ENCODE peak calls at places on chromosomes 7 and 10, in ten cellular contexts. One of them, this sample, is unnamed.

GRCh38 chr7:85023066-85023687 is 163.7 kb downstream of the SEMA3D start:
- DNase-seq in upper lobe of right lung: no peak
- DNase-seq in left ventricle myocardium inferior: no peak
- DNase-seq in suprapubic skin: no peak
- DNase-seq in psoas muscle: no peak
- DNase-seq in CD8-positive, alpha-beta memory T cell: no peak
- DNase-seq in thoracic aorta: no peak
- DNase-seq in neural progenitor cell: peak; percentile 63
- DNase-seq in hepatocyte: peak; percentile 67
- DNase-seq in sigmoid colon: no peak
- DNase-seq in this sample: no peak

GRCh38 chr10:78491812-78492211 is 458.1 kb downstream of the RPS24 start:
- DNase-seq in upper lobe of right lung: no peak
- DNase-seq in left ventricle myocardium inferior: no peak
- DNase-seq in suprapubic skin: no peak
- DNase-seq in psoas muscle: no peak
- DNase-seq in CD8-positive, alpha-beta memory T cell: no peak
- DNase-seq in thoracic aorta: no peak
- DNase-seq in neural progenitor cell: no peak
- DNase-seq in hepatocyte: no peak
- DNase-seq in sigmoid colon: no peak
- DNase-seq in this sample: peak; percentile 29

GRCh38 chr7:157035302-157035701 is 24.8 kb upstream of the MNX1 start:
- DNase-seq in upper lobe of right lung: no peak
- DNase-seq in left ventricle myocardium inferior: no peak
- DNase-seq in suprapubic skin: no peak
- DNase-seq in psoas muscle: no peak
- DNase-seq in CD8-positive, alpha-beta memory T cell: no peak
- DNase-seq in thoracic aorta: no peak
- DNase-seq in neural progenitor cell: no peak
- DNase-seq in hepatocyte: no peak
- DNase-seq in sigmoid colon: no peak
- DNase-seq in this sample: no peak

GRCh38 chr10:19532411-19532810 is 283.8 kb upstream of the PLXDC2 start:
- DNase-seq in upper lobe of right lung: no peak
- DNase-seq in left ventricle myocardium inferior: no peak
- DNase-seq in suprapubic skin: no peak
- DNase-seq in psoas muscle: no peak
- DNase-seq in CD8-positive, alpha-beta memory T cell: no peak
- DNase-seq in thoracic aorta: no peak
- DNase-seq in neural progenitor cell: no peak
- DNase-seq in hepatocyte: no peak
- DNase-seq in sigmoid colon: no peak
- DNase-seq in this sample: no peak

GRCh38 chr10:48677625-48678024 is 7.0 kb upstream of the WDFY4 start:
- DNase-seq in upper lobe of right lung: no peak
- DNase-seq in left ventricle myocardium inferior: no peak
- DNase-seq in suprapubic skin: no peak
- DNase-seq in psoas muscle: no peak
- DNase-seq in CD8-positive, alpha-beta memory T cell: no peak
- DNase-seq in thoracic aorta: no peak
- DNase-seq in neural progenitor cell: no peak
- DNase-seq in hepatocyte: no peak
- DNase-seq in sigmoid colon: no peak
- DNase-seq in this sample: no peak

GRCh38 chr7:36686499-36686898 is 37.8 kb downstream of the AOAH start:
- DNase-seq in upper lobe of right lung: no peak
- DNase-seq in left ventricle myocardium inferior: no peak
- DNase-seq in suprapubic skin: no peak
- DNase-seq in psoas muscle: no peak
- DNase-seq in CD8-positive, alpha-beta memory T cell: peak; percentile 59
- DNase-seq in thoracic aorta: no peak
- DNase-seq in neural progenitor cell: no peak
- DNase-seq in hepatocyte: peak; percentile 25
- DNase-seq in sigmoid colon: no peak
- DNase-seq in this sample: peak; percentile 2

GRCh38 chr10:96974348-96974747 is 142.2 kb downstream of the LCOR start:
- DNase-seq in upper lobe of right lung: no peak
- DNase-seq in left ventricle myocardium inferior: no peak
- DNase-seq in suprapubic skin: no peak
- DNase-seq in psoas muscle: no peak
- DNase-seq in CD8-positive, alpha-beta memory T cell: no peak
- DNase-seq in thoracic aorta: no peak
- DNase-seq in neural progenitor cell: no peak
- DNase-seq in hepatocyte: no peak
- DNase-seq in sigmoid colon: no peak
- DNase-seq in this sample: no peak

GRCh38 chr10:21022821-21023220 is 125.7 kb upstream of the NEBL start:
- DNase-seq in upper lobe of right lung: no peak
- DNase-seq in left ventricle myocardium inferior: no peak
- DNase-seq in suprapubic skin: no peak
- DNase-seq in psoas muscle: no peak
- DNase-seq in CD8-positive, alpha-beta memory T cell: no peak
- DNase-seq in thoracic aorta: no peak
- DNase-seq in neural progenitor cell: no peak
- DNase-seq in hepatocyte: no peak
- DNase-seq in sigmoid colon: no peak
- DNase-seq in this sample: no peak

DNA sequence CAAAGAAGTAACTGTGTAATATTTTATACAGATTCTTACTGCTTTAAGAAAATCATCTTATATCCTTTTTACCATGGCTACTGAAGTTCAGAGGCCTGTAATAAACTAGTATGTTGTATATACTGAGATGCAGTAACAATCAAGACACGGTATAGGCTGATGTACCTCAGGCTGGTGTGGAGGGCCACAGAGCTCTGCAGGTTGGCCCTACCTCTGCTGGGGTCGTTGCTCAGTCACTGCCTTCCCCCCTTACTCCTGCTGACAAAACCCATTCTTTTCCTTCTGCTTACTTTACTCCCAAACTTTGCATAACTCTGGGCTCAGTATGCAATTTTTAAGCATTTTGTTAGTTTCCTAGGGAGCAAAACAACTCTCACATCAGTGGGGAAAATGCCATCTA is 200.2 kb upstream of the FOXP2 start:
- DNase-seq in upper lobe of right lung: no peak
- DNase-seq in left ventricle myocardium inferior: no peak
- DNase-seq in suprapubic skin: no peak
- DNase-seq in psoas muscle: no peak
- DNase-seq in CD8-positive, alpha-beta memory T cell: no peak
- DNase-seq in thoracic aorta: no peak
- DNase-seq in neural progenitor cell: no peak
- DNase-seq in hepatocyte: no peak
- DNase-seq in sigmoid colon: no peak
- DNase-seq in this sample: no peak
- H3K4me1 ChIP-seq in upper lobe of right lung: no peaks in the 10 kb centered on the region
- H3K4me1 ChIP-seq in left ventricle myocardium inferior: no peaks in the 10 kb centered on the region
- H3K4me1 ChIP-seq in suprapubic skin: no peaks in the 10 kb centered on the region
- H3K4me1 ChIP-seq in psoas muscle: peaks cover 6% of the 10 kb centered on the region
- H3K4me1 ChIP-seq in CD8-positive, alpha-beta memory T cell: no peaks in the 10 kb centered on the region
- H3K4me1 ChIP-seq in thoracic aorta: no peaks in the 10 kb centered on the region
- H3K4me1 ChIP-seq in neural progenitor cell: no peaks in the 10 kb centered on the region
- H3K4me1 ChIP-seq in hepatocyte: no peaks in the 10 kb centered on the region
- H3K4me1 ChIP-seq in sigmoid colon: no peaks in the 10 kb centered on the region
- H3K4me1 ChIP-seq in this sample: no peaks in the 10 kb centered on the region

GRCh38 chr7:105765846-105766245 is 110.6 kb downstream of the ATXN7L1 start:
- DNase-seq in upper lobe of right lung: no peak
- DNase-seq in left ventricle myocardium inferior: no peak
- DNase-seq in suprapubic skin: no peak
- DNase-seq in psoas muscle: no peak
- DNase-seq in CD8-positive, alpha-beta memory T cell: no peak
- DNase-seq in thoracic aorta: no peak
- DNase-seq in neural progenitor cell: no peak
- DNase-seq in hepatocyte: no peak
- DNase-seq in sigmoid colon: no peak
- DNase-seq in this sample: no peak

GRCh38 chr7:105764506-105764905 is 111.9 kb downstream of the ATXN7L1 start:
- DNase-seq in upper lobe of right lung: no peak
- DNase-seq in left ventricle myocardium inferior: no peak
- DNase-seq in suprapubic skin: no peak
- DNase-seq in psoas muscle: no peak
- DNase-seq in CD8-positive, alpha-beta memory T cell: no peak
- DNase-seq in thoracic aorta: no peak
- DNase-seq in neural progenitor cell: no peak
- DNase-seq in hepatocyte: no peak
- DNase-seq in sigmoid colon: no peak
- DNase-seq in this sample: no peak

GRCh38 chr7:105768117-105768516 is 108.3 kb downstream of the ATXN7L1 start:
- DNase-seq in upper lobe of right lung: no peak
- DNase-seq in left ventricle myocardium inferior: no peak
- DNase-seq in suprapubic skin: no peak
- DNase-seq in psoas muscle: no peak
- DNase-seq in CD8-positive, alpha-beta memory T cell: no peak
- DNase-seq in thoracic aorta: no peak
- DNase-seq in neural progenitor cell: no peak
- DNase-seq in hepatocyte: no peak
- DNase-seq in sigmoid colon: no peak
- DNase-seq in this sample: no peak

GRCh38 chr7:105768898-105769507 is 107.4 kb downstream of the ATXN7L1 start:
- DNase-seq in upper lobe of right lung: no peak
- DNase-seq in left ventricle myocardium inferior: no peak
- DNase-seq in suprapubic skin: no peak
- DNase-seq in psoas muscle: no peak
- DNase-seq in CD8-positive, alpha-beta memory T cell: no peak
- DNase-seq in thoracic aorta: no peak
- DNase-seq in neural progenitor cell: no peak
- DNase-seq in hepatocyte: no peak
- DNase-seq in sigmoid colon: no peak
- DNase-seq in this sample: no peak

GRCh38 chr7:105766421-105767191 is 109.8 kb downstream of the ATXN7L1 start:
- DNase-seq in upper lobe of right lung: no peak
- DNase-seq in left ventricle myocardium inferior: no peak
- DNase-seq in suprapubic skin: no peak
- DNase-seq in psoas muscle: no peak
- DNase-seq in CD8-positive, alpha-beta memory T cell: no peak
- DNase-seq in thoracic aorta: no peak
- DNase-seq in neural progenitor cell: no peak
- DNase-seq in hepatocyte: no peak
- DNase-seq in sigmoid colon: no peak
- DNase-seq in this sample: no peak
- H3K4me3 ChIP-seq in upper lobe of right lung: no peak overlapping the region
- H3K4me3 ChIP-seq in left ventricle myocardium inferior: no peak overlapping the region
- H3K4me3 ChIP-seq in suprapubic skin: no peak overlapping the region
- H3K4me3 ChIP-seq in psoas muscle: no peak overlapping the region
- H3K4me3 ChIP-seq in CD8-positive, alpha-beta memory T cell: no peak overlapping the region
- H3K4me3 ChIP-seq in thoracic aorta: no peak overlapping the region
- H3K4me3 ChIP-seq in neural progenitor cell: no peak overlapping the region
- H3K4me3 ChIP-seq in hepatocyte: no peak overlapping the region
- H3K4me3 ChIP-seq in sigmoid colon: no peak overlapping the region
- H3K4me3 ChIP-seq in this sample: no peak overlapping the region

DNA sequence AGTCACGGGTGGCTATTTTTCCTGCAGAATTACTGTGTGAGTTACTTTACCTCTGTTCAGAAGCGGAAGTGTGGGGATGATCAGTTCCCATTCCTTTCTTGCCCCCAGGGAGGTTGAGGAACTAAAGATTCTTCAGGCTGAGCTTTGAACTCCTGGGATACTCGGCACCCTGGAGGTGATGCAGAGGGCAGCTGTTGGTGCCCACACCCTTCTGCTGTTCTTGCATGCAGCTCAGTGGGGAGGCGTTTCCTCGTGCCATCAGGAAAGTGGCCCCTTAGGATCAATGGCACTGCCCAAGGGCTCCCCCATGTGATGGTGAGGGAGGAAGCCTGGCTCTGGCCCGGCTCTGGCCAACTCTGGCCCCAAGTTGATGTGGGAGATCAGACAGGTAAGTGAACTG is 44.7 kb upstream of the MXI1 start:
- DNase-seq in upper lobe of right lung: no peak
- DNase-seq in left ventricle myocardium inferior: no peak
- DNase-seq in suprapubic skin: peak; percentile 60
- DNase-seq in psoas muscle: no peak
- DNase-seq in CD8-positive, alpha-beta memory T cell: no peak
- DNase-seq in thoracic aorta: no peak
- DNase-seq in neural progenitor cell: peak; percentile 24
- DNase-seq in hepatocyte: no peak
- DNase-seq in sigmoid colon: no peak
- DNase-seq in this sample: no peak
- H3K27me3 ChIP-seq in upper lobe of right lung: peaks cover 14% of the 10 kb centered on the region
- H3K27me3 ChIP-seq in left ventricle myocardium inferior: peaks cover 18% of the 10 kb centered on the region
- H3K27me3 ChIP-seq in suprapubic skin: peaks cover 31% of the 10 kb centered on the region
- H3K27me3 ChIP-seq in psoas muscle: peaks cover 2% of the 10 kb centered on the region
- H3K27me3 ChIP-seq in CD8-positive, alpha-beta memory T cell: peaks cover 60% of the 10 kb centered on the region
- H3K27me3 ChIP-seq in thoracic aorta: no peaks in the 10 kb centered on the region
- H3K27me3 ChIP-seq in neural progenitor cell: peaks cover 75% of the 10 kb centered on the region
- H3K27me3 ChIP-seq in hepatocyte: peaks cover 5% of the 10 kb centered on the region
- H3K27me3 ChIP-seq in sigmoid colon: no peaks in the 10 kb centered on the region
- H3K27me3 ChIP-seq in this sample: peaks cover 3% of the 10 kb centered on the region

DNA sequence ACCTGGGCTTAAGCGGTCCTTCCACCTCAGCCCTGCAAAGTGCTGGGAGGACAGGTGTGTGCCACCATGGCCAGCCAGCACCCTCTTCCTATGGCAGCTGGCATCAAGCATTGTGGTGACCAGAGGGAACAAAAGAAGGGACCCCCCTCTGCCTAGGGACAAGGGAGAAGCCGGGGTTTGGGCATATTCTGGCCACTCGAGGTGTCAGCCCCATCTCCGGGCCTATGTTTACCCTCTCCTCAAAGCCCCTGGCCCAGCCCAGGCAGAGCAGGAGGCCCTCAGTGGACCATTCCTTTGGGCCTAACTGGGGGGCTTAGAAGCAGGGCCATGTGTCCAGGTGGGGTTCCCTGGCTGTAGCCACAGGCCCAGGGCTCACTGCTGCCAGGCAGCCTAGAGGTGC is 23.9 kb downstream of the VSIR start:
- DNase-seq in upper lobe of right lung: no peak
- DNase-seq in left ventricle myocardium inferior: no peak
- DNase-seq in suprapubic skin: no peak
- DNase-seq in psoas muscle: no peak
- DNase-seq in CD8-positive, alpha-beta memory T cell: no peak
- DNase-seq in thoracic aorta: no peak
- DNase-seq in neural progenitor cell: no peak
- DNase-seq in hepatocyte: no peak
- DNase-seq in sigmoid colon: no peak
- DNase-seq in this sample: no peak
- H3K4me1 ChIP-seq in upper lobe of right lung: peaks cover 79% of the 10 kb centered on the region
- H3K4me1 ChIP-seq in left ventricle myocardium inferior: peaks cover 92% of the 10 kb centered on the region
- H3K4me1 ChIP-seq in suprapubic skin: peaks cover 58% of the 10 kb centered on the region
- H3K4me1 ChIP-seq in psoas muscle: peaks cover 60% of the 10 kb centered on the region
- H3K4me1 ChIP-seq in CD8-positive, alpha-beta memory T cell: peaks cover 99% of the 10 kb centered on the region
- H3K4me1 ChIP-seq in thoracic aorta: peaks cover 25% of the 10 kb centered on the region
- H3K4me1 ChIP-seq in neural progenitor cell: peaks cover 5% of the 10 kb centered on the region
- H3K4me1 ChIP-seq in hepatocyte: peaks cover 36% of the 10 kb centered on the region
- H3K4me1 ChIP-seq in sigmoid colon: no peaks in the 10 kb centered on the region
- H3K4me1 ChIP-seq in this sample: peaks cover 11% of the 10 kb centered on the region

DNA sequence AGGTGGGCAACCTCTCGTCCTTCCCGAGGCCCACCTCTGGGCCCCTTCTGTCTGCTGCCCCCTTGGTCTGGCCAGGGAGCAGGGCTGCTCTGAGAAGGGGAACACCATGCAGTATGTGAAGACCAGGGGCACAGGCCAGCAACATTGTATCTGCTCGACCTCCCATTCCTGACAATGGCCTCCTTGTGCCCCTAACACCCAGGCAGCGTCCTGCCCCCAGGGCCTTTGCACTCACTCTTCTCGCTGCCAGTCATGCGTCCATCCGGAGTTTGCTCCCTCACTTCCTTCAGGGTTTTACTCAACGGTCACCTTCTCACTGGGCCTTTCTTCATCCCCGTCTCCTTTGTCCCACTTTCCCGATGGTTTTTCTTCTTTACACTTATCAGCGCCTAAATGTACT is 232.9 kb upstream of the GRB10 start:
- DNase-seq in upper lobe of right lung: peak; percentile 42
- DNase-seq in left ventricle myocardium inferior: no peak
- DNase-seq in suprapubic skin: peak; percentile 44
- DNase-seq in psoas muscle: no peak
- DNase-seq in CD8-positive, alpha-beta memory T cell: no peak
- DNase-seq in thoracic aorta: no peak
- DNase-seq in neural progenitor cell: no peak
- DNase-seq in hepatocyte: no peak
- DNase-seq in sigmoid colon: no peak
- DNase-seq in this sample: no peak
- H3K4me3 ChIP-seq in upper lobe of right lung: no peak overlapping the region
- H3K4me3 ChIP-seq in left ventricle myocardium inferior: no peak overlapping the region
- H3K4me3 ChIP-seq in suprapubic skin: no peak overlapping the region
- H3K4me3 ChIP-seq in psoas muscle: no peak overlapping the region
- H3K4me3 ChIP-seq in CD8-positive, alpha-beta memory T cell: no peak overlapping the region
- H3K4me3 ChIP-seq in thoracic aorta: no peak overlapping the region
- H3K4me3 ChIP-seq in neural progenitor cell: no peak overlapping the region
- H3K4me3 ChIP-seq in hepatocyte: no peak overlapping the region
- H3K4me3 ChIP-seq in sigmoid colon: no peak overlapping the region
- H3K4me3 ChIP-seq in this sample: no peak overlapping the region

This sample was measured in SJSA1.